ENCODE peak calls at places on chromosomes 6 and 20, in four cellular contexts. Y, N, D and Q are unnamed samples.
A peak's percentile ranks its signal among the peaks of the same experiment; 100 is the strongest.

GRCh38 chr20:23920936-23921335 is 41.4 kb upstream of the CST5 start:
- DNase-seq in D (no peak), Y (no peak), N (no peak), Q (no peak)

GRCh38 chr6:41088451-41088850 is 15.7 kb downstream of the NFYA start:
- DNase-seq in D (no peak), Y (no peak), N (peak; percentile 25), Q (no peak)

GRCh38 chr6:170182781-170183120 is 108.1 kb downstream of the DLL1 start:
- DNase-seq in D (no peak), N (no peak), Y (no peak), Q (no peak)

GRCh38 chr6:140980265-140980887 is 1152.3 kb upstream of the GJE1 start:
- DNase-seq in N (peak; percentile 15), D (no peak), Y (no peak), Q (no peak)

GRCh38 chr20:61457725-61458124 is 205.7 kb downstream of the CDH4 start:
- DNase-seq in N (no peak), D (no peak), Y (no peak), Q (no peak)

GRCh38 chr6:26309731-26310142 is 55.3 kb upstream of the BTN3A2 start:
- DNase-seq in N (peak; percentile 95), D (peak; percentile 48), Y (peak; percentile 76), Q (no peak)

GRCh38 chr6:16326971-16327776 is 88.8 kb downstream of the GMPR start:
- DNase-seq in Y (no peak), D (no peak), N (no peak), Q (no peak)

GRCh38 chr20:59518881-59519706 is 85.2 kb upstream of the PHACTR3 start:
- DNase-seq in N (peak; percentile 47), Y (peak; percentile 73), D (peak; percentile 65), Q (peak; percentile 65)

GRCh38 chr6:143223895-143224294 is 163.2 kb downstream of the AIG1 start:
- DNase-seq in D (no peak), Y (peak; percentile 81), N (no peak), Q (no peak)

GRCh38 chr20:6651016-6651415 is 116.5 kb upstream of the BMP2 start:
- DNase-seq in N (peak; percentile 9), D (no peak), Y (no peak), Q (no peak)

GRCh38 chr20:10696650-10697049 is 22.9 kb upstream of the JAG1 start:
- DNase-seq in Y (peak; percentile 34), D (peak; percentile 18), N (no peak), Q (no peak)

GRCh38 chr6:170032197-170032596 is 258.7 kb downstream of the DLL1 start:
- DNase-seq in Y (no peak), N (no peak), D (no peak), Q (no peak)

GRCh38 chr6:20629509-20629908 is 95.3 kb downstream of the CDKAL1 start:
- DNase-seq in D (no peak), N (no peak), Y (no peak), Q (no peak)

GRCh38 chr6:144144996-144145395 is 5.3 kb upstream of the STX11 start:
- DNase-seq in N (no peak), Y (no peak), D (no peak), Q (no peak)

GRCh38 chr6:2447318-2447717 is 201.9 kb upstream of the GMDS start:
- DNase-seq in Y (peak; percentile 51), D (no peak), N (no peak), Q (no peak)

GRCh38 chr6:28251648-28252506 is at the start of gene ZKSCAN4:
- DNase-seq in N (peak; percentile 92), Y (peak; percentile 88), D (peak; percentile 89), Q (peak; percentile 90)

GRCh38 chr6:48229849-48230248 is 118.9 kb upstream of the PTCHD4 start:
- DNase-seq in N (no peak), D (no peak), Y (no peak), Q (no peak)

GRCh38 chr6:165426892-165427291 is 117.5 kb upstream of the C6orf118 start:
- DNase-seq in Y (no peak), N (no peak), D (no peak), Q (no peak)

GRCh38 chr6:35146453-35146852 is 5.3 kb upstream of the TCP11 start:
- DNase-seq in N (peak; percentile 55), D (peak; percentile 50), Y (peak; percentile 63), Q (peak; percentile 42)

GRCh38 chr20:48694466-48694865 is 133.3 kb downstream of the PREX1 start:
- DNase-seq in Y (no peak), D (no peak), N (no peak), Q (no peak)

GRCh38 chr6:139257821-139258398 is 33.9 kb downstream of the TXLNB start:
- DNase-seq in Y (no peak), N (no peak), D (no peak), Q (no peak)

GRCh38 chr6:70277480-70277879 is 25.4 kb downstream of the COL9A1 start:
- DNase-seq in N (peak; percentile 23), D (no peak), Y (no peak), Q (no peak)

GRCh38 chr6:13273202-13273930 is 55.0 kb downstream of the TBC1D7 start:
- DNase-seq in D (peak; percentile 63), Y (no peak), N (no peak), Q (no peak)

GRCh38 chr6:4970739-4971395 is 33.0 kb downstream of the RPP40 start:
- DNase-seq in Y (no peak), D (no peak), N (no peak), Q (no peak)

GRCh38 chr6:117601811-117602150 is 530 bp downstream of the GOPC start:
- DNase-seq in N (no peak), D (peak; percentile 18), Y (no peak), Q (no peak)

GRCh38 chr20:63689046-63690000 is 7.1 kb upstream of the TNFRSF6B start:
- DNase-seq in Y (no peak), D (no peak), N (no peak), Q (no peak)

GRCh38 chr6:140478631-140479030 is 1104.2 kb upstream of the CITED2 start:
- DNase-seq in D (no peak), N (no peak), Y (no peak), Q (no peak)

GRCh38 chr6:142925575-142926110 is 19.3 kb downstream of the HIVEP2 start:
- DNase-seq in D (no peak), N (peak; percentile 89), Y (peak; percentile 92), Q (no peak)

GRCh38 chr6:169950558-169950957 is 199.1 kb downstream of the ERMARD start:
- DNase-seq in N (no peak), Y (no peak), D (no peak), Q (no peak)

GRCh38 chr20:59382907-59383306 is 82.5 kb downstream of the EDN3 start:
- DNase-seq in N (no peak), Y (no peak), D (no peak), Q (no peak)

GRCh38 chr20:10558635-10559187 is 115.1 kb downstream of the JAG1 start:
- DNase-seq in D (no peak), N (peak; percentile 99), Y (no peak), Q (peak; percentile 44)

GRCh38 chr20:35269055-35269781 is 8.7 kb downstream of the MMP24OS start:
- DNase-seq in D (peak; percentile 80), N (peak; percentile 62), Y (peak; percentile 77), Q (peak; percentile 76)

GRCh38 chr6:163162874-163163213 is 251.7 kb upstream of the QKI start:
- DNase-seq in N (no peak), D (no peak), Y (no peak), Q (no peak)

GRCh38 chr6:1313364-1313754 is 1.5 kb downstream of the FOXQ1 start:
- DNase-seq in Y (no peak), D (no peak), N (no peak), Q (no peak)
- TF ChIP-seq MAZ in Y (no peak), D (no peak), N (no peak), Q (no peak)

DNA sequence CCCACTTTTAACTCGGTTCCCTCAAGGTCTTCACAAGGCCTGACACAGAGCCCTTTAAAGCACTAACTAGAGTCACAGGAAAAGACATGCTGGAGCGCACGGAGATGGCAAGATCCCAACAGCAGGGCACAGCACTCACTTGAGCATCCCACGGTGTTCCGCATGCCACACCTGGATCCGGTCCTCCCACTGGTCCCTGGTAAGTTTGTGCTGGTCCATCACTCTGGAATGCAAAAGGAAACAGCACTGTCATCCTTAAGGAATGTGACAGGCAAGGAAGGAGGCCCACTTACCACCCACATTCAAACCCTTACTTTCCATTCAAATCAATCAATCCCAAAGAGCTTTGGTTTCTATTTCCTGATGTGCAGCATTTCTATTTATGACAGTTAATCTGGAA is 34.7 kb downstream of the EZR start:
- DNase-seq in Y (no peak), N (peak; percentile 70), D (no peak), Q (no peak)
- TF ChIP-seq MAZ in Y (no peak), N (no peak), D (no peak), Q (no peak)

DNA sequence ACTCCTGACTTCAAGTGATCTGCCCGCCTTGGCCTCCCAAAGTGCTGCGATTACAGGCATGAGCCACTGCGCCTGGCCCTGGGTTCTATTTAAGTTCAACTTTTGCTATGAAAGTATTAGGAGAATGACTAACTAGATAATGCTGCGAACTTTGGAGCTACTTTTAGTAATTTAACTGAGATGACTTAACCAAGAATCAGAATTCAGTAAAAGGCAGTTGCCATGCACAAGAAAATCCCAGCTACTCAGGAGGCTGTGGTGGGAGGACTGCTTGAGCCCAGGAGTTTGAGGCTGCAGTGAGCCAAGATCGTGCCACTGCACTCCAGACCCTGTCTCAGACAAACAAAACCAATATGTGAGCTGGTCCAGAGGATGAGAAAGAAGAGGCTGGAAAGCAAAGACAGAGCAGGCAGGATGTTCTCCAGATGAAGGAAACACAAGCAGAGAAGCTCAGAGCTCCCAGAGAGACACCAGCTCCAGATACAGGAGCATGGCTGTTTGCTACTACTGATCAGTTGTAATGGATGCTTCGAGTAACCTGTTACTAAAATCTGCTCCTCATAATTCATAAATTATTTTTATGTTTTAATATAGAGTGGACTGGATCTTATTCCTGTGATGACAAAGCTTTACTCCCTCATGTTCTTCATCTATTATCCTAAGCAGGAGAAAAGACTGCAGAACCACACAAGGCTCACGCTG is 23.9 kb downstream of the ZNF217 start:
- DNase-seq in Y (no peak), N (no peak), D (no peak), Q (no peak)
- TF ChIP-seq MAZ in Y (no peak), N (no peak), D (no peak), Q (no peak)

GRCh38 chr6:112911949-112912348 is 564.8 kb downstream of the RFPL4B start:
- DNase-seq in Y (no peak), N (no peak), D (no peak), Q (no peak)
- TF ChIP-seq MAZ in Y (no peak), N (no peak), D (no peak), Q (no peak)

GRCh38 chr20:51492167-51493092 is 50.1 kb downstream of the NFATC2 start:
- DNase-seq in N (no peak), D (peak; percentile 88), Y (no peak), Q (no peak)
- TF ChIP-seq MAZ in N (no peak), D (peak; percentile 79), Y (no peak), Q (no peak)

GRCh38 chr6:134866563-134866962 is 83.3 kb downstream of the ALDH8A1 start:
- DNase-seq in N (no peak), Y (no peak), D (no peak), Q (no peak)
- TF ChIP-seq MAZ in N (no peak), Y (no peak), D (no peak), Q (no peak)